ENCODE peak calls at places on chromosome 18, in seven cellular contexts. O is cardiac muscle cell, S is astrocyte of the cerebellum, X is RKO, J is NCI-H774, L is HT-29, A is MM.1S. R is an unnamed sample.

GRCh38 chr18:9184998-9185613 is 48.5 kb downstream of the ANKRD12 start:
- DNase-seq in S (no peak), A (no peak), O (no peak), X (no peak), L (no peak), J (no peak), R (no peak)

GRCh38 chr18:37393221-37393828 is 172.3 kb downstream of the CELF4 start:
- DNase-seq in J (no peak), O (no peak), X (no peak), A (no peak), S (no peak), L (no peak), R (no peak)

GRCh38 chr18:69631281-69631680 is 230.6 kb downstream of the DOK6 start:
- DNase-seq in J (no peak), A (no peak), L (no peak), S (no peak), O (no peak), X (no peak), R (no peak)

GRCh38 chr18:12306752-12307151 is 1.3 kb upstream of the TUBB6 start:
- DNase-seq in J (no peak), L (no peak), S (no peak), A (no peak), O (no peak), X (no peak), R (no peak)

GRCh38 chr18:27223570-27224340 is 38.6 kb upstream of the CHST9 start:
- DNase-seq in J (no peak), X (no peak), A (no peak), L (no peak), S (no peak), O (no peak), R (no peak)

GRCh38 chr18:44651453-44651852 is 29.2 kb upstream of the SETBP1 start:
- DNase-seq in J (no peak), O (no peak), X (no peak), S (peak; percentile 57), A (no peak), L (no peak), R (no peak)

GRCh38 chr18:5895300-5895885 is at the start of gene TMEM200C:
- DNase-seq in X (no peak), O (peak; percentile 83), A (peak; percentile 58), L (no peak), S (no peak), J (peak; percentile 21), R (peak; percentile 67)

GRCh38 chr18:29225351-29225750 is 1048.4 kb upstream of the CDH2 start:
- DNase-seq in J (no peak), A (no peak), S (no peak), O (no peak), L (no peak), X (no peak), R (no peak)

GRCh38 chr18:77055429-77056310 is 76.9 kb downstream of the MBP start:
- DNase-seq in O (no peak), A (no peak), X (no peak), J (no peak), S (no peak), L (no peak), R (no peak)

GRCh38 chr18:41134426-41134825 is 820.6 kb upstream of the PIK3C3 start:
- DNase-seq in X (no peak), S (no peak), J (no peak), O (no peak), L (no peak), A (no peak), R (no peak)

GRCh38 chr18:62979900-62980299 is 264.6 kb downstream of the PHLPP1 start:
- DNase-seq in J (no peak), A (no peak), X (no peak), O (no peak), L (no peak), S (no peak), R (no peak)

GRCh38 chr18:13579874-13580273 is 146.5 kb downstream of the FAM210A start:
- DNase-seq in O (no peak), J (no peak), L (no peak), X (no peak), A (no peak), S (no peak), R (no peak)

GRCh38 chr18:54069729-54070128 is 154.7 kb downstream of the MBD2 start:
- DNase-seq in L (no peak), A (no peak), O (no peak), J (no peak), S (no peak), X (no peak), R (no peak)

GRCh38 chr18:52572036-52572750 is 232.2 kb downstream of the DCC start:
- DNase-seq in L (no peak), O (peak; percentile 32), J (no peak), X (no peak), S (no peak), A (no peak), R (no peak)

GRCh38 chr18:54742120-54742519 is 86.2 kb upstream of the RAB27B start:
- DNase-seq in X (no peak), S (no peak), L (no peak), O (no peak), A (no peak), J (no peak), R (no peak)

GRCh38 chr18:75208055-75208835 is 694 bp downstream of the PTGR3 start:
- DNase-seq in X (peak; percentile 55), L (peak; percentile 53), O (peak; percentile 66), A (peak; percentile 50), S (no peak), J (peak; percentile 48), R (peak; percentile 72)

GRCh38 chr18:9913151-9913525 is 678 bp upstream of the VAPA start:
- DNase-seq in J (no peak), X (no peak), L (no peak), A (no peak), S (no peak), O (no peak), R (no peak)

GRCh38 chr18:45275367-45276113 is 339.7 kb upstream of the SLC14A2 start:
- DNase-seq in L (peak; percentile 49), S (no peak), A (peak; percentile 39), X (peak; percentile 43), O (peak; percentile 29), J (no peak), R (no peak)

GRCh38 chr18:78983530-78983929 is 3.9 kb downstream of the SALL3 start:
- DNase-seq in L (no peak), X (no peak), O (no peak), A (no peak), S (no peak), J (no peak), R (no peak)

GRCh38 chr18:42028232-42028832 is 73.3 kb downstream of the PIK3C3 start:
- DNase-seq in O (peak; percentile 20), S (peak; percentile 24), L (peak; percentile 9), A (no peak), X (peak; percentile 59), J (no peak), R (no peak)

GRCh38 chr18:63162271-63163014 is 157.1 kb downstream of the BCL2 start:
- DNase-seq in S (no peak), A (peak; percentile 69), J (no peak), L (no peak), X (no peak), O (no peak), R (no peak)

GRCh38 chr18:21996261-21996892 is 173.0 kb upstream of the GATA6 start:
- DNase-seq in A (no peak), X (no peak), J (no peak), S (no peak), O (no peak), L (peak; percentile 2), R (no peak)

GRCh38 chr18:66872277-66872676 is 268.4 kb upstream of the CDH19 start:
- DNase-seq in X (peak; percentile 64), S (peak; percentile 18), A (peak; percentile 15), L (peak; percentile 25), O (peak; percentile 21), J (no peak), R (peak; percentile 58)

GRCh38 chr18:53796042-53796729 is 428.3 kb downstream of the MBD2 start:
- DNase-seq in J (no peak), O (no peak), S (peak; percentile 80), X (peak; percentile 76), L (no peak), A (no peak), R (no peak)

GRCh38 chr18:27713727-27714080 is 463.2 kb downstream of the CDH2 start:
- DNase-seq in L (no peak), J (no peak), O (no peak), S (peak; percentile 84), X (no peak), A (no peak), R (no peak)

GRCh38 chr18:9103488-9103887 is 989 bp downstream of the NDUFV2 start:
- DNase-seq in X (peak; percentile 53), A (peak; percentile 53), L (peak; percentile 69), J (no peak), S (no peak), O (no peak), R (peak; percentile 11)